ENCODE peak calls at places on chromosomes 6 and 20, in eight cellular contexts. One of them, this sample, is unnamed.

GRCh38 chr6:166360243-166361079 is 18.1 kb upstream of the SFT2D1 start:
- DNase-seq in HS-27A: no peak
- DNase-seq in activated T-helper 1 cell treated with anti-CD3 and anti-CD28 coated beads, Interleukin-2, amount 50 U/mL, for 16 hours: no peak
- DNase-seq in T-helper 1 cell: no peak
- DNase-seq in amniotic stem cell: no peak
- DNase-seq in hypothalamus: no peak
- DNase-seq in sigmoid colon: no peak
- DNase-seq in esophagus squamous epithelium: no peak
- DNase-seq in this sample: no peak

GRCh38 chr6:140201787-140202458 is 827.5 kb upstream of the CITED2 start:
- DNase-seq in activated T-helper 1 cell treated with anti-CD3 and anti-CD28 coated beads, Interleukin-2, amount 50 U/mL, for 16 hours: no peak
- DNase-seq in sigmoid colon: no peak
- DNase-seq in HS-27A: no peak
- DNase-seq in T-helper 1 cell: no peak
- DNase-seq in amniotic stem cell: no peak
- DNase-seq in hypothalamus: no peak
- DNase-seq in esophagus squamous epithelium: no peak
- DNase-seq in this sample: no peak

GRCh38 chr6:15653581-15653980 is 9.2 kb downstream of the DTNBP1 start:
- DNase-seq in amniotic stem cell: no peak
- DNase-seq in esophagus squamous epithelium: no peak
- DNase-seq in sigmoid colon: no peak
- DNase-seq in hypothalamus: no peak
- DNase-seq in T-helper 1 cell: no peak
- DNase-seq in HS-27A: no peak
- DNase-seq in activated T-helper 1 cell treated with anti-CD3 and anti-CD28 coated beads, Interleukin-2, amount 50 U/mL, for 16 hours: no peak
- DNase-seq in this sample: no peak

GRCh38 chr6:70686548-70687133 is 19.0 kb downstream of the SMAP1 start:
- DNase-seq in T-helper 1 cell: no peak
- DNase-seq in HS-27A: no peak
- DNase-seq in sigmoid colon: no peak
- DNase-seq in esophagus squamous epithelium: no peak
- DNase-seq in amniotic stem cell: no peak
- DNase-seq in hypothalamus: no peak
- DNase-seq in activated T-helper 1 cell treated with anti-CD3 and anti-CD28 coated beads, Interleukin-2, amount 50 U/mL, for 16 hours: no peak
- DNase-seq in this sample: no peak

GRCh38 chr6:16316741-16317251 is 78.4 kb downstream of the GMPR start:
- DNase-seq in amniotic stem cell: no peak
- DNase-seq in hypothalamus: no peak
- DNase-seq in sigmoid colon: no peak
- DNase-seq in activated T-helper 1 cell treated with anti-CD3 and anti-CD28 coated beads, Interleukin-2, amount 50 U/mL, for 16 hours: no peak
- DNase-seq in esophagus squamous epithelium: no peak
- DNase-seq in HS-27A: peak; percentile 72
- DNase-seq in T-helper 1 cell: peak; percentile 20
- DNase-seq in this sample: no peak

GRCh38 chr6:138517635-138518034 is 18.3 kb upstream of the NHSL1 start:
- DNase-seq in amniotic stem cell: no peak
- DNase-seq in HS-27A: peak; percentile 26
- DNase-seq in sigmoid colon: no peak
- DNase-seq in hypothalamus: no peak
- DNase-seq in esophagus squamous epithelium: no peak
- DNase-seq in T-helper 1 cell: peak; percentile 52
- DNase-seq in activated T-helper 1 cell treated with anti-CD3 and anti-CD28 coated beads, Interleukin-2, amount 50 U/mL, for 16 hours: peak; percentile 27
- DNase-seq in this sample: no peak

GRCh38 chr6:154474636-154475428 is 35.7 kb downstream of the CNKSR3 start:
- DNase-seq in sigmoid colon: no peak
- DNase-seq in esophagus squamous epithelium: no peak
- DNase-seq in activated T-helper 1 cell treated with anti-CD3 and anti-CD28 coated beads, Interleukin-2, amount 50 U/mL, for 16 hours: no peak
- DNase-seq in hypothalamus: no peak
- DNase-seq in amniotic stem cell: no peak
- DNase-seq in T-helper 1 cell: no peak
- DNase-seq in HS-27A: no peak
- DNase-seq in this sample: no peak

GRCh38 chr6:38346291-38347079 is 293.2 kb downstream of the BTBD9 start:
- DNase-seq in HS-27A: peak; percentile 36
- DNase-seq in activated T-helper 1 cell treated with anti-CD3 and anti-CD28 coated beads, Interleukin-2, amount 50 U/mL, for 16 hours: no peak
- DNase-seq in esophagus squamous epithelium: no peak
- DNase-seq in sigmoid colon: no peak
- DNase-seq in hypothalamus: no peak
- DNase-seq in T-helper 1 cell: no peak
- DNase-seq in amniotic stem cell: peak; percentile 59
- DNase-seq in this sample: no peak

GRCh38 chr6:75818061-75818855 is 69.2 kb downstream of the MYO6 start:
- DNase-seq in amniotic stem cell: no peak
- DNase-seq in esophagus squamous epithelium: no peak
- DNase-seq in T-helper 1 cell: no peak
- DNase-seq in HS-27A: no peak
- DNase-seq in activated T-helper 1 cell treated with anti-CD3 and anti-CD28 coated beads, Interleukin-2, amount 50 U/mL, for 16 hours: no peak
- DNase-seq in sigmoid colon: no peak
- DNase-seq in hypothalamus: no peak
- DNase-seq in this sample: no peak

GRCh38 chr6:112931835-112932234 is 584.7 kb downstream of the RFPL4B start:
- DNase-seq in activated T-helper 1 cell treated with anti-CD3 and anti-CD28 coated beads, Interleukin-2, amount 50 U/mL, for 16 hours: no peak
- DNase-seq in T-helper 1 cell: no peak
- DNase-seq in sigmoid colon: no peak
- DNase-seq in hypothalamus: no peak
- DNase-seq in esophagus squamous epithelium: no peak
- DNase-seq in HS-27A: no peak
- DNase-seq in amniotic stem cell: no peak
- DNase-seq in this sample: no peak

GRCh38 chr6:15332441-15332840 is 86.6 kb downstream of the JARID2 start:
- DNase-seq in activated T-helper 1 cell treated with anti-CD3 and anti-CD28 coated beads, Interleukin-2, amount 50 U/mL, for 16 hours: no peak
- DNase-seq in HS-27A: no peak
- DNase-seq in esophagus squamous epithelium: no peak
- DNase-seq in sigmoid colon: no peak
- DNase-seq in amniotic stem cell: no peak
- DNase-seq in T-helper 1 cell: no peak
- DNase-seq in hypothalamus: no peak
- DNase-seq in this sample: no peak

GRCh38 chr20:23193985-23194384 is 107.9 kb upstream of the CD93 start:
- DNase-seq in esophagus squamous epithelium: no peak
- DNase-seq in HS-27A: no peak
- DNase-seq in sigmoid colon: no peak
- DNase-seq in amniotic stem cell: no peak
- DNase-seq in hypothalamus: no peak
- DNase-seq in activated T-helper 1 cell treated with anti-CD3 and anti-CD28 coated beads, Interleukin-2, amount 50 U/mL, for 16 hours: no peak
- DNase-seq in T-helper 1 cell: no peak
- DNase-seq in this sample: no peak

GRCh38 chr6:30150671-30151395 is 10.2 kb downstream of the TRIM10 start:
- DNase-seq in activated T-helper 1 cell treated with anti-CD3 and anti-CD28 coated beads, Interleukin-2, amount 50 U/mL, for 16 hours: no peak
- DNase-seq in amniotic stem cell: no peak
- DNase-seq in esophagus squamous epithelium: no peak
- DNase-seq in T-helper 1 cell: no peak
- DNase-seq in hypothalamus: no peak
- DNase-seq in sigmoid colon: no peak
- DNase-seq in HS-27A: no peak
- DNase-seq in this sample: no peak

GRCh38 chr6:163415620-163416379 is 1.3 kb downstream of the QKI start:
- DNase-seq in HS-27A: peak; percentile 30
- DNase-seq in hypothalamus: no peak
- DNase-seq in T-helper 1 cell: peak; percentile 36
- DNase-seq in amniotic stem cell: peak; percentile 35
- DNase-seq in activated T-helper 1 cell treated with anti-CD3 and anti-CD28 coated beads, Interleukin-2, amount 50 U/mL, for 16 hours: no peak
- DNase-seq in sigmoid colon: peak; percentile 80
- DNase-seq in esophagus squamous epithelium: no peak
- DNase-seq in this sample: no peak

GRCh38 chr6:155373276-155373675 is 59.0 kb upstream of the TFB1M start:
- DNase-seq in T-helper 1 cell: no peak
- DNase-seq in activated T-helper 1 cell treated with anti-CD3 and anti-CD28 coated beads, Interleukin-2, amount 50 U/mL, for 16 hours: no peak
- DNase-seq in HS-27A: no peak
- DNase-seq in hypothalamus: no peak
- DNase-seq in amniotic stem cell: no peak
- DNase-seq in esophagus squamous epithelium: no peak
- DNase-seq in sigmoid colon: no peak
- DNase-seq in this sample: no peak

GRCh38 chr20:57397004-57397692 is 6.0 kb downstream of the RBM38 start:
- DNase-seq in T-helper 1 cell: no peak
- DNase-seq in activated T-helper 1 cell treated with anti-CD3 and anti-CD28 coated beads, Interleukin-2, amount 50 U/mL, for 16 hours: no peak
- DNase-seq in hypothalamus: no peak
- DNase-seq in sigmoid colon: peak; percentile 66
- DNase-seq in amniotic stem cell: no peak
- DNase-seq in HS-27A: no peak
- DNase-seq in esophagus squamous epithelium: no peak
- DNase-seq in this sample: no peak

GRCh38 chr20:56289652-56290051 is 41.1 kb downstream of the MC3R start:
- DNase-seq in hypothalamus: no peak
- DNase-seq in activated T-helper 1 cell treated with anti-CD3 and anti-CD28 coated beads, Interleukin-2, amount 50 U/mL, for 16 hours: no peak
- DNase-seq in HS-27A: no peak
- DNase-seq in amniotic stem cell: no peak
- DNase-seq in sigmoid colon: no peak
- DNase-seq in esophagus squamous epithelium: no peak
- DNase-seq in T-helper 1 cell: no peak
- DNase-seq in this sample: no peak

GRCh38 chr6:163941471-163941980 is 527.0 kb downstream of the QKI start:
- DNase-seq in sigmoid colon: no peak
- DNase-seq in activated T-helper 1 cell treated with anti-CD3 and anti-CD28 coated beads, Interleukin-2, amount 50 U/mL, for 16 hours: no peak
- DNase-seq in HS-27A: no peak
- DNase-seq in esophagus squamous epithelium: no peak
- DNase-seq in hypothalamus: no peak
- DNase-seq in T-helper 1 cell: no peak
- DNase-seq in amniotic stem cell: no peak
- DNase-seq in this sample: no peak

GRCh38 chr6:106574729-106575458 is 54.4 kb downstream of the RTN4IP1 start:
- DNase-seq in activated T-helper 1 cell treated with anti-CD3 and anti-CD28 coated beads, Interleukin-2, amount 50 U/mL, for 16 hours: no peak
- DNase-seq in amniotic stem cell: peak; percentile 51
- DNase-seq in esophagus squamous epithelium: no peak
- DNase-seq in hypothalamus: peak; percentile 42
- DNase-seq in T-helper 1 cell: no peak
- DNase-seq in HS-27A: no peak
- DNase-seq in sigmoid colon: no peak
- DNase-seq in this sample: no peak

GRCh38 chr6:12343440-12344162 is 53.4 kb downstream of the EDN1 start:
- DNase-seq in activated T-helper 1 cell treated with anti-CD3 and anti-CD28 coated beads, Interleukin-2, amount 50 U/mL, for 16 hours: no peak
- DNase-seq in esophagus squamous epithelium: no peak
- DNase-seq in amniotic stem cell: no peak
- DNase-seq in T-helper 1 cell: no peak
- DNase-seq in hypothalamus: no peak
- DNase-seq in sigmoid colon: no peak
- DNase-seq in HS-27A: no peak
- DNase-seq in this sample: no peak

GRCh38 chr6:160121981-160122380 is 366 bp downstream of the SLC22A1 start:
- DNase-seq in hypothalamus: no peak
- DNase-seq in sigmoid colon: no peak
- DNase-seq in amniotic stem cell: no peak
- DNase-seq in HS-27A: no peak
- DNase-seq in T-helper 1 cell: no peak
- DNase-seq in esophagus squamous epithelium: no peak
- DNase-seq in activated T-helper 1 cell treated with anti-CD3 and anti-CD28 coated beads, Interleukin-2, amount 50 U/mL, for 16 hours: no peak
- DNase-seq in this sample: peak; percentile 12

GRCh38 chr6:148836751-148837150 is 89.9 kb downstream of the UST start:
- DNase-seq in activated T-helper 1 cell treated with anti-CD3 and anti-CD28 coated beads, Interleukin-2, amount 50 U/mL, for 16 hours: no peak
- DNase-seq in hypothalamus: no peak
- DNase-seq in sigmoid colon: no peak
- DNase-seq in HS-27A: no peak
- DNase-seq in T-helper 1 cell: no peak
- DNase-seq in esophagus squamous epithelium: no peak
- DNase-seq in amniotic stem cell: no peak
- DNase-seq in this sample: no peak

GRCh38 chr6:41901882-41902519 is 6.8 kb upstream of the USP49 start:
- DNase-seq in esophagus squamous epithelium: no peak
- DNase-seq in hypothalamus: no peak
- DNase-seq in T-helper 1 cell: peak; percentile 59
- DNase-seq in activated T-helper 1 cell treated with anti-CD3 and anti-CD28 coated beads, Interleukin-2, amount 50 U/mL, for 16 hours: peak; percentile 23
- DNase-seq in HS-27A: no peak
- DNase-seq in sigmoid colon: no peak
- DNase-seq in amniotic stem cell: no peak
- DNase-seq in this sample: no peak

GRCh38 chr6:138105880-138106664 is 1.1 kb downstream of the PERP start:
- DNase-seq in amniotic stem cell: no peak
- DNase-seq in HS-27A: no peak
- DNase-seq in activated T-helper 1 cell treated with anti-CD3 and anti-CD28 coated beads, Interleukin-2, amount 50 U/mL, for 16 hours: no peak
- DNase-seq in T-helper 1 cell: no peak
- DNase-seq in sigmoid colon: no peak
- DNase-seq in esophagus squamous epithelium: no peak
- DNase-seq in hypothalamus: no peak
- DNase-seq in this sample: no peak

GRCh38 chr20:59154317-59155013 is 9.2 kb upstream of the ZNF831 start:
- DNase-seq in sigmoid colon: no peak
- DNase-seq in T-helper 1 cell: no peak
- DNase-seq in amniotic stem cell: no peak
- DNase-seq in activated T-helper 1 cell treated with anti-CD3 and anti-CD28 coated beads, Interleukin-2, amount 50 U/mL, for 16 hours: no peak
- DNase-seq in hypothalamus: no peak
- DNase-seq in HS-27A: no peak
- DNase-seq in esophagus squamous epithelium: no peak
- DNase-seq in this sample: no peak

GRCh38 chr6:85436408-85436807 is 13.5 kb upstream of the NT5E start:
- DNase-seq in sigmoid colon: no peak
- DNase-seq in hypothalamus: no peak
- DNase-seq in HS-27A: no peak
- DNase-seq in amniotic stem cell: no peak
- DNase-seq in esophagus squamous epithelium: no peak
- DNase-seq in activated T-helper 1 cell treated with anti-CD3 and anti-CD28 coated beads, Interleukin-2, amount 50 U/mL, for 16 hours: no peak
- DNase-seq in T-helper 1 cell: no peak
- DNase-seq in this sample: no peak

GRCh38 chr20:57109151-57109953 is 157.1 kb downstream of the BMP7 start:
- DNase-seq in esophagus squamous epithelium: no peak
- DNase-seq in HS-27A: no peak
- DNase-seq in T-helper 1 cell: no peak
- DNase-seq in activated T-helper 1 cell treated with anti-CD3 and anti-CD28 coated beads, Interleukin-2, amount 50 U/mL, for 16 hours: no peak
- DNase-seq in hypothalamus: no peak
- DNase-seq in amniotic stem cell: no peak
- DNase-seq in sigmoid colon: peak; percentile 69
- DNase-seq in this sample: no peak

GRCh38 chr20:57632286-57632685 is 12.1 kb upstream of the ZBP1 start:
- DNase-seq in hypothalamus: no peak
- DNase-seq in sigmoid colon: no peak
- DNase-seq in esophagus squamous epithelium: no peak
- DNase-seq in T-helper 1 cell: no peak
- DNase-seq in HS-27A: no peak
- DNase-seq in activated T-helper 1 cell treated with anti-CD3 and anti-CD28 coated beads, Interleukin-2, amount 50 U/mL, for 16 hours: no peak
- DNase-seq in amniotic stem cell: no peak
- DNase-seq in this sample: no peak

GRCh38 chr20:1882026-1882425 is 13.2 kb upstream of the SIRPA start:
- DNase-seq in HS-27A: no peak
- DNase-seq in hypothalamus: no peak
- DNase-seq in amniotic stem cell: no peak
- DNase-seq in activated T-helper 1 cell treated with anti-CD3 and anti-CD28 coated beads, Interleukin-2, amount 50 U/mL, for 16 hours: no peak
- DNase-seq in T-helper 1 cell: no peak
- DNase-seq in sigmoid colon: no peak
- DNase-seq in esophagus squamous epithelium: no peak
- DNase-seq in this sample: no peak

GRCh38 chr6:16849280-16850210 is 88.3 kb upstream of the ATXN1 start:
- DNase-seq in HS-27A: peak; percentile 31
- DNase-seq in amniotic stem cell: peak; percentile 67
- DNase-seq in T-helper 1 cell: peak; percentile 1
- DNase-seq in esophagus squamous epithelium: no peak
- DNase-seq in hypothalamus: no peak
- DNase-seq in activated T-helper 1 cell treated with anti-CD3 and anti-CD28 coated beads, Interleukin-2, amount 50 U/mL, for 16 hours: no peak
- DNase-seq in sigmoid colon: no peak
- DNase-seq in this sample: no peak

GRCh38 chr6:1310628-1311399 is 1.1 kb upstream of the FOXQ1 start:
- DNase-seq in esophagus squamous epithelium: no peak
- DNase-seq in HS-27A: no peak
- DNase-seq in activated T-helper 1 cell treated with anti-CD3 and anti-CD28 coated beads, Interleukin-2, amount 50 U/mL, for 16 hours: no peak
- DNase-seq in hypothalamus: no peak
- DNase-seq in T-helper 1 cell: no peak
- DNase-seq in sigmoid colon: no peak
- DNase-seq in amniotic stem cell: no peak
- DNase-seq in this sample: no peak